ENCODE peak calls at places on chromosomes 5 and 9, in eight cellular contexts. B is head of caudate nucleus, I is NT2/D1, W is upper lobe of left lung, G is NCI-H2081, F is heart right ventricle, E is WTC11, Q is HFFc6. O is an unnamed sample.

GRCh38 chr5:174355208-174355612 is 309.7 kb downstream of the NSG2 start:
- DNase-seq in B (no peak), I (no peak), W (no peak), G (no peak), F (no peak), E (no peak), Q (no peak), O (no peak)

GRCh38 chr9:134320195-134320885 is 5.9 kb upstream of the RXRA start:
- DNase-seq in B (no peak), I (no peak), W (no peak), G (no peak), F (no peak), E (no peak), Q (no peak), O (no peak)

GRCh38 chr5:90932052-90932699 is 373.6 kb downstream of the ADGRV1 start:
- DNase-seq in B (peak), I (peak), W (peak), G (peak), F (peak), E (peak), Q (peak), O (peak)

GRCh38 chr9:71962328-71962727 is 50.9 kb downstream of the C9orf85 start:
- DNase-seq in B (no peak), I (no peak), W (no peak), G (no peak), F (no peak), E (no peak), Q (no peak), O (no peak)

GRCh38 chr5:55593115-55593472 is 58.3 kb upstream of the PLPP1 start:
- DNase-seq in B (no peak), I (no peak), W (no peak), G (peak), F (no peak), E (no peak), Q (no peak), O (no peak)

GRCh38 chr5:8943301-8943700 is 602.6 kb downstream of the SEMA5A start:
- DNase-seq in B (no peak), I (no peak), W (no peak), G (no peak), F (no peak), E (no peak), Q (no peak), O (no peak)

GRCh38 chr5:79853676-79854418 is 137.2 kb downstream of the MTX3 start:
- DNase-seq in B (no peak), I (no peak), W (no peak), G (no peak), F (no peak), E (no peak), Q (peak), O (no peak)

GRCh38 chr5:135060021-135060420 is 26.0 kb upstream of the PITX1 start:
- DNase-seq in B (no peak), I (no peak), W (no peak), G (no peak), F (no peak), E (no peak), Q (no peak), O (no peak)

GRCh38 chr5:38466444-38467189 is 89.8 kb downstream of the LIFR start:
- DNase-seq in B (peak), I (no peak), W (peak), G (no peak), F (peak), E (no peak), Q (no peak), O (no peak)

GRCh38 chr5:34626036-34626435 is 30.1 kb upstream of the RAI14 start:
- DNase-seq in B (no peak), I (no peak), W (no peak), G (no peak), F (no peak), E (no peak), Q (peak), O (no peak)

GRCh38 chr9:110446171-110446570 is 108.5 kb upstream of the TXNDC8 start:
- DNase-seq in B (no peak), I (no peak), W (no peak), G (no peak), F (no peak), E (no peak), Q (no peak), O (no peak)

GRCh38 chr9:28938981-28939380 is 1365.7 kb upstream of the C9orf72 start:
- DNase-seq in B (no peak), I (no peak), W (no peak), G (no peak), F (no peak), E (no peak), Q (no peak), O (no peak)

GRCh38 chr5:77028631-77029375 is 1.4 kb upstream of the AGGF1 start:
- DNase-seq in B (peak), I (no peak), W (no peak), G (no peak), F (no peak), E (no peak), Q (no peak), O (no peak)

GRCh38 chr9:128603697-128604096 is 51.3 kb downstream of the SPTAN1 start:
- DNase-seq in B (no peak), I (no peak), W (no peak), G (no peak), F (no peak), E (no peak), Q (no peak), O (no peak)

GRCh38 chr5:134490255-134490924 is 35.1 kb upstream of the JADE2 start:
- DNase-seq in B (no peak), I (no peak), W (no peak), G (no peak), F (no peak), E (peak), Q (no peak), O (no peak)

GRCh38 chr9:112856843-112857242 is 33.8 kb downstream of the SLC46A2 start:
- DNase-seq in B (no peak), I (no peak), W (no peak), G (no peak), F (no peak), E (no peak), Q (no peak), O (no peak)

GRCh38 chr9:133703571-133704399 is 34.4 kb downstream of the SARDH start:
- DNase-seq in B (no peak), I (no peak), W (no peak), G (peak), F (peak), E (peak), Q (no peak), O (no peak)

GRCh38 chr5:131747180-131748105 is 49.4 kb downstream of the FNIP1 start:
- DNase-seq in B (no peak), I (no peak), W (no peak), G (no peak), F (no peak), E (no peak), Q (peak), O (no peak)

GRCh38 chr5:72878854-72879253 is 62.4 kb downstream of the TNPO1 start:
- DNase-seq in B (no peak), I (no peak), W (no peak), G (peak), F (no peak), E (no peak), Q (no peak), O (peak)

GRCh38 chr9:107136296-107136695 is 146.8 kb upstream of the RAD23B start:
- DNase-seq in B (no peak), I (no peak), W (no peak), G (no peak), F (no peak), E (no peak), Q (no peak), O (no peak)

GRCh38 chr5:102910240-102911226 is 155.4 kb downstream of the PAM start:
- DNase-seq in B (no peak), I (no peak), W (no peak), G (no peak), F (no peak), E (no peak), Q (peak), O (no peak)

GRCh38 chr5:6490246-6490645 is 41.6 kb downstream of the UBE2QL1 start:
- DNase-seq in B (no peak), I (no peak), W (no peak), G (no peak), F (no peak), E (no peak), Q (no peak), O (no peak)

GRCh38 chr5:68953885-68954617 is 139.8 kb upstream of the SLC30A5 start:
- DNase-seq in B (no peak), I (no peak), W (no peak), G (no peak), F (peak), E (no peak), Q (no peak), O (no peak)

GRCh38 chr5:66440202-66440680 is 156.0 kb upstream of the MAST4 start:
- DNase-seq in B (no peak), I (no peak), W (no peak), G (no peak), F (peak), E (no peak), Q (peak), O (no peak)

GRCh38 chr9:110994771-110995241 is 43.5 kb downstream of the LPAR1 start:
- DNase-seq in B (no peak), I (no peak), W (no peak), G (no peak), F (no peak), E (no peak), Q (peak), O (no peak)

GRCh38 chr5:121918238-121918637 is 43.5 kb upstream of the SRFBP1 start:
- DNase-seq in B (no peak), I (no peak), W (no peak), G (no peak), F (no peak), E (no peak), Q (no peak), O (no peak)

O was measured in NCI-H1092 treated with DMSO at 0.1 percent for 48 hours.